ENCODE peak calls at places on chromosomes 3 and 15, in eight cellular contexts. A, G, P, V, H, E, D and L are unnamed samples.

GRCh38 chr3:178752843-178753242 is 216.6 kb downstream of the KCNMB2 start:
- DNase-seq in A (no peak), G (no peak), P (no peak), V (no peak), H (no peak), E (no peak), D (no peak), L (no peak)

GRCh38 chr15:69629631-69630161 is 177.1 kb downstream of the RPLP1 start:
- DNase-seq in A (no peak), G (no peak), P (no peak), V (no peak), H (no peak), E (no peak), D (no peak), L (no peak)

GRCh38 chr3:45180899-45181298 is 34.7 kb upstream of the CDCP1 start:
- DNase-seq in A (no peak), G (no peak), P (no peak), V (no peak), H (no peak), E (no peak), D (no peak), L (no peak)

GRCh38 chr3:41684802-41685740 is 276.8 kb downstream of the ULK4 start:
- DNase-seq in A (no peak), G (peak), P (no peak), V (no peak), H (no peak), E (no peak), D (no peak), L (no peak)

GRCh38 chr3:87957575-87957974 is 101.2 kb downstream of the CGGBP1 start:
- DNase-seq in A (no peak), G (no peak), P (no peak), V (no peak), H (no peak), E (no peak), D (no peak), L (no peak)

GRCh38 chr15:77464129-77464865 is 43.6 kb downstream of the HMG20A start:
- DNase-seq in A (no peak), G (peak), P (no peak), V (no peak), H (no peak), E (no peak), D (no peak), L (no peak)

GRCh38 chr3:2543247-2543646 is 444.6 kb downstream of the CNTN4 start:
- DNase-seq in A (no peak), G (no peak), P (no peak), V (no peak), H (no peak), E (no peak), D (no peak), L (no peak)

GRCh38 chr3:15102256-15102655 is 3.3 kb upstream of the RBSN start:
- DNase-seq in A (no peak), G (no peak), P (no peak), V (peak), H (no peak), E (peak), D (no peak), L (no peak)

GRCh38 chr3:136984837-136985236 is 27.1 kb downstream of the IL20RB start:
- DNase-seq in A (no peak), G (no peak), P (peak), V (no peak), H (no peak), E (no peak), D (no peak), L (no peak)

GRCh38 chr3:123246846-123247245 is 45.1 kb downstream of the SEC22A start:
- DNase-seq in A (no peak), G (no peak), P (no peak), V (no peak), H (no peak), E (no peak), D (no peak), L (no peak)

GRCh38 chr15:83053151-83053550 is 13.9 kb downstream of the BTBD1 start:
- DNase-seq in A (peak), G (no peak), P (no peak), V (no peak), H (no peak), E (no peak), D (no peak), L (no peak)

GRCh38 chr3:58434990-58435389 is 1.4 kb upstream of the PDHB start:
- DNase-seq in A (no peak), G (no peak), P (peak), V (no peak), H (no peak), E (no peak), D (peak), L (no peak)

GRCh38 chr3:57893668-57894067 is 114.6 kb upstream of the FLNB start:
- DNase-seq in A (no peak), G (no peak), P (no peak), V (no peak), H (no peak), E (no peak), D (no peak), L (no peak)

GRCh38 chr3:32947466-32948238 is 3.8 kb upstream of the CCR4 start:
- DNase-seq in A (peak), G (peak), P (peak), V (peak), H (peak), E (no peak), D (peak), L (peak)

GRCh38 chr3:61057491-61057890 is 193.8 kb downstream of the FHIT start:
- DNase-seq in A (no peak), G (no peak), P (no peak), V (no peak), H (peak), E (no peak), D (no peak), L (no peak)

GRCh38 chr3:72008226-72008996 is 223.5 kb upstream of the PROK2 start:
- DNase-seq in A (peak), G (no peak), P (peak), V (no peak), H (no peak), E (no peak), D (no peak), L (no peak)